ENCODE peak calls at places on chromosomes 3 and 15, in five cellular contexts. One of them, this sample, is unnamed. For H3K4me1, the result is how much of the 10 kb centered on the place peaks cover.

GRCh38 chr3:101530213-101531047 is 17.4 kb upstream of the SENP7 start:
- DNase-seq in transverse colon: no peak
- DNase-seq in thoracic aorta: no peak
- DNase-seq in GM23248: no peak
- DNase-seq in small intestine: no peak
- DNase-seq in this sample: no peak

GRCh38 chr3:18424862-18425640 is at the start of gene SATB1:
- DNase-seq in transverse colon: peak
- DNase-seq in GM23248: peak
- DNase-seq in small intestine: peak
- DNase-seq in thoracic aorta: peak
- DNase-seq in this sample: peak

GRCh38 chr15:68639926-68640600 is 61.3 kb downstream of the CORO2B start:
- DNase-seq in transverse colon: no peak
- DNase-seq in GM23248: peak
- DNase-seq in small intestine: no peak
- DNase-seq in thoracic aorta: no peak
- DNase-seq in this sample: no peak

GRCh38 chr15:52284164-52284563 is 11.4 kb downstream of the MYO5C start:
- DNase-seq in thoracic aorta: no peak
- DNase-seq in small intestine: no peak
- DNase-seq in transverse colon: no peak
- DNase-seq in GM23248: peak
- DNase-seq in this sample: no peak

GRCh38 chr3:58656631-58657030 is 9.9 kb downstream of the FAM3D start:
- DNase-seq in thoracic aorta: no peak
- DNase-seq in small intestine: no peak
- DNase-seq in GM23248: no peak
- DNase-seq in transverse colon: peak
- DNase-seq in this sample: no peak

GRCh38 chr15:45645026-45645980 is 10.5 kb downstream of the SQOR start:
- DNase-seq in thoracic aorta: no peak
- DNase-seq in transverse colon: peak
- DNase-seq in GM23248: peak
- DNase-seq in small intestine: no peak
- DNase-seq in this sample: no peak

GRCh38 chr3:61574854-61575253 is 13.5 kb downstream of the PTPRG start:
- DNase-seq in thoracic aorta: no peak
- DNase-seq in GM23248: peak
- DNase-seq in transverse colon: no peak
- DNase-seq in small intestine: no peak
- DNase-seq in this sample: no peak

GRCh38 chr15:76844096-76844495 is 61.0 kb downstream of the SCAPER start:
- DNase-seq in transverse colon: no peak
- DNase-seq in thoracic aorta: no peak
- DNase-seq in small intestine: no peak
- DNase-seq in GM23248: peak
- DNase-seq in this sample: no peak

GRCh38 chr3:142896996-142897395 is 8.1 kb upstream of the PCOLCE2 start:
- DNase-seq in transverse colon: no peak
- DNase-seq in GM23248: no peak
- DNase-seq in small intestine: no peak
- DNase-seq in thoracic aorta: no peak
- DNase-seq in this sample: no peak

GRCh38 chr3:31974454-31974853 is 6.6 kb downstream of the OSBPL10 start:
- DNase-seq in small intestine: no peak
- DNase-seq in transverse colon: no peak
- DNase-seq in thoracic aorta: no peak
- DNase-seq in GM23248: no peak
- DNase-seq in this sample: no peak

GRCh38 chr3:153443961-153444360 is 281.9 kb downstream of the RAP2B start:
- DNase-seq in small intestine: no peak
- DNase-seq in transverse colon: no peak
- DNase-seq in GM23248: peak
- DNase-seq in thoracic aorta: no peak
- DNase-seq in this sample: no peak

GRCh38 chr15:29672446-29672845 is 149.8 kb downstream of the TJP1 start:
- DNase-seq in GM23248: no peak
- DNase-seq in small intestine: no peak
- DNase-seq in thoracic aorta: no peak
- DNase-seq in transverse colon: no peak
- DNase-seq in this sample: no peak

GRCh38 chr15:85280203-85280602 is 100.2 kb upstream of the AKAP13 start:
- DNase-seq in transverse colon: no peak
- DNase-seq in small intestine: no peak
- DNase-seq in GM23248: no peak
- DNase-seq in thoracic aorta: no peak
- DNase-seq in this sample: no peak

GRCh38 chr3:105085506-105085905 is 281.2 kb upstream of the ALCAM start:
- DNase-seq in thoracic aorta: no peak
- DNase-seq in transverse colon: no peak
- DNase-seq in small intestine: no peak
- DNase-seq in GM23248: no peak
- DNase-seq in this sample: no peak

GRCh38 chr15:39427705-39428104 is 153.2 kb upstream of the THBS1 start:
- DNase-seq in transverse colon: no peak
- DNase-seq in GM23248: no peak
- DNase-seq in thoracic aorta: no peak
- DNase-seq in small intestine: no peak
- DNase-seq in this sample: peak

GRCh38 chr3:29906906-29907305 is 626.0 kb downstream of the RBMS3 start:
- DNase-seq in GM23248: no peak
- DNase-seq in transverse colon: no peak
- DNase-seq in thoracic aorta: no peak
- DNase-seq in small intestine: no peak
- DNase-seq in this sample: no peak

GRCh38 chr3:30232142-30232541 is 374.3 kb upstream of the TGFBR2 start:
- DNase-seq in small intestine: no peak
- DNase-seq in GM23248: peak
- DNase-seq in thoracic aorta: no peak
- DNase-seq in transverse colon: no peak
- DNase-seq in this sample: peak

GRCh38 chr3:143700431-143700975 is 147.8 kb downstream of the SLC9A9 start:
- DNase-seq in transverse colon: no peak
- DNase-seq in GM23248: no peak
- DNase-seq in small intestine: no peak
- DNase-seq in thoracic aorta: no peak
- DNase-seq in this sample: no peak

GRCh38 chr15:96115642-96116041 is 214.9 kb upstream of the NR2F2 start:
- DNase-seq in transverse colon: no peak
- DNase-seq in thoracic aorta: no peak
- DNase-seq in small intestine: no peak
- DNase-seq in GM23248: peak
- DNase-seq in this sample: no peak

GRCh38 chr3:128083980-128084674 is 31.9 kb downstream of the SEC61A1 start:
- DNase-seq in small intestine: no peak
- DNase-seq in GM23248: no peak
- DNase-seq in transverse colon: no peak
- DNase-seq in thoracic aorta: no peak
- DNase-seq in this sample: no peak

GRCh38 chr3:123105201-123106189 is 38.7 kb downstream of the PDIA5 start:
- DNase-seq in thoracic aorta: no peak
- DNase-seq in small intestine: no peak
- DNase-seq in transverse colon: no peak
- DNase-seq in GM23248: no peak
- DNase-seq in this sample: no peak

GRCh38 chr15:38557855-38558713 is 6.5 kb downstream of the RASGRP1 start:
- DNase-seq in GM23248: no peak
- DNase-seq in small intestine: peak
- DNase-seq in thoracic aorta: no peak
- DNase-seq in transverse colon: no peak
- DNase-seq in this sample: no peak

GRCh38 chr3:85939026-85939616 is 980.3 kb downstream of the CADM2 start:
- DNase-seq in thoracic aorta: no peak
- DNase-seq in small intestine: no peak
- DNase-seq in GM23248: no peak
- DNase-seq in transverse colon: no peak
- DNase-seq in this sample: no peak

GRCh38 chr3:21718943-21719591 is 31.9 kb downstream of the ZNF385D start:
- DNase-seq in thoracic aorta: no peak
- DNase-seq in small intestine: no peak
- DNase-seq in transverse colon: no peak
- DNase-seq in GM23248: no peak
- DNase-seq in this sample: no peak

GRCh38 chr3:108488631-108489030 is 21.8 kb downstream of the MYH15 start:
- DNase-seq in transverse colon: no peak
- DNase-seq in GM23248: peak
- DNase-seq in thoracic aorta: no peak
- DNase-seq in small intestine: no peak
- DNase-seq in this sample: no peak

GRCh38 chr15:57085267-57085666 is 166.8 kb downstream of the TCF12 start:
- DNase-seq in thoracic aorta: no peak
- DNase-seq in transverse colon: no peak
- DNase-seq in GM23248: no peak
- DNase-seq in small intestine: peak
- DNase-seq in this sample: no peak

GRCh38 chr3:104785966-104786365 is 580.7 kb upstream of the ALCAM start:
- DNase-seq in small intestine: no peak
- DNase-seq in transverse colon: no peak
- DNase-seq in thoracic aorta: no peak
- DNase-seq in GM23248: no peak
- DNase-seq in this sample: no peak

GRCh38 chr15:62164500-62165028 is 521 bp downstream of the C2CD4B start:
- DNase-seq in thoracic aorta: no peak
- DNase-seq in transverse colon: peak
- DNase-seq in small intestine: peak
- DNase-seq in GM23248: peak
- DNase-seq in this sample: peak

GRCh38 chr15:73941044-73941443 is 14.8 kb downstream of the LOXL1 start:
- DNase-seq in transverse colon: no peak
- DNase-seq in GM23248: peak
- DNase-seq in small intestine: no peak
- DNase-seq in thoracic aorta: peak
- DNase-seq in this sample: no peak

GRCh38 chr15:75167588-75168076 is 34.0 kb upstream of the C15orf39 start:
- DNase-seq in thoracic aorta: no peak
- DNase-seq in GM23248: peak
- DNase-seq in small intestine: no peak
- DNase-seq in transverse colon: no peak
- DNase-seq in this sample: no peak

GRCh38 chr15:64422697-64423096 is 35.1 kb downstream of the TRIP4 start:
- DNase-seq in transverse colon: no peak
- DNase-seq in GM23248: no peak
- DNase-seq in small intestine: no peak
- DNase-seq in thoracic aorta: no peak
- DNase-seq in this sample: no peak

GRCh38 chr3:134249442-134249841 is 1.2 kb downstream of the RYK start:
- DNase-seq in transverse colon: no peak
- DNase-seq in thoracic aorta: no peak
- DNase-seq in small intestine: no peak
- DNase-seq in GM23248: no peak
- DNase-seq in this sample: no peak

GRCh38 chr3:46558184-46559029 is 7.7 kb downstream of the LRRC2 start:
- DNase-seq in transverse colon: peak
- DNase-seq in small intestine: peak
- DNase-seq in GM23248: peak
- DNase-seq in thoracic aorta: no peak
- DNase-seq in this sample: peak

GRCh38 chr3:46561511-46561910 is 4.6 kb downstream of the LRRC2 start:
- DNase-seq in thoracic aorta: no peak
- DNase-seq in GM23248: no peak
- DNase-seq in small intestine: no peak
- DNase-seq in transverse colon: no peak
- DNase-seq in this sample: peak

GRCh38 chr3:46561951-46562350 is 4.2 kb downstream of the LRRC2 start:
- DNase-seq in transverse colon: no peak
- DNase-seq in small intestine: no peak
- DNase-seq in thoracic aorta: no peak
- DNase-seq in GM23248: peak
- DNase-seq in this sample: no peak

GRCh38 chr3:46559030-46559704 is 6.9 kb downstream of the LRRC2 start:
- DNase-seq in small intestine: peak
- DNase-seq in transverse colon: no peak
- DNase-seq in thoracic aorta: no peak
- DNase-seq in GM23248: no peak
- DNase-seq in this sample: no peak

GRCh38 chr3:46557814-46558183 is 8.3 kb downstream of the LRRC2 start:
- DNase-seq in thoracic aorta: no peak
- DNase-seq in transverse colon: no peak
- DNase-seq in GM23248: no peak
- DNase-seq in small intestine: no peak
- DNase-seq in this sample: no peak
- H3K27ac ChIP-seq in thoracic aorta: no peak
- H3K27ac ChIP-seq in transverse colon: no peak
- H3K27ac ChIP-seq in GM23248: peak
- H3K27ac ChIP-seq in small intestine: no peak
- H3K27ac ChIP-seq in this sample: no peak

GRCh38 chr3:6878731-6879130 is 17.8 kb downstream of the GRM7 start:
- DNase-seq in small intestine: no peak
- DNase-seq in transverse colon: no peak
- DNase-seq in GM23248: no peak
- DNase-seq in thoracic aorta: no peak
- DNase-seq in this sample: no peak
- H3K4me1 ChIP-seq in small intestine: under half
- H3K4me1 ChIP-seq in transverse colon: under half
- H3K4me1 ChIP-seq in GM23248: under half
- H3K4me1 ChIP-seq in thoracic aorta: under half
- H3K4me1 ChIP-seq in this sample: under half

GRCh38 chr3:42668403-42668740 is 14.9 kb downstream of the ZBTB47 start:
- DNase-seq in small intestine: no peak
- DNase-seq in GM23248: no peak
- DNase-seq in transverse colon: no peak
- DNase-seq in thoracic aorta: no peak
- DNase-seq in this sample: no peak
- H3K4me3 ChIP-seq in small intestine: no peak
- H3K4me3 ChIP-seq in GM23248: no peak
- H3K4me3 ChIP-seq in transverse colon: no peak
- H3K4me3 ChIP-seq in thoracic aorta: no peak
- H3K4me3 ChIP-seq in this sample: no peak

DNA sequence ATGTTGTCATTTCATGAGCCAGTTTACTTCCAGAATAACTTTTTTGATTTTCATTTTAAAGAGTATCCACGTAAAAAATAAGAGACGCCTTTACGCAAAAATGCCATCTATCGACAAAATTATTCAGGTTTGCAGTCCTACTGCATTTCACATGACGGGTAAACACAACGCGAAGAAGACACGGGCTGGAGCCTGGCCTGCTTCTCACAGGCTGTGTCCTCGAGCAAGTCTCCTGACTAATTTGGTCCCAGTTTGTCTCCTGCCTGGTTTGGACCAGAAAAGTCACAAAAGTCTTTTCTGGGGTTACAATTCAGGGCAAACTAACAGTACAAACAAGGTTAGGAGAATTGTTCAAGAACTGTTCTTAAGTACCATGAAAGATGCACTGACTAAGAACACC is 51.7 kb downstream of the CHSY1 start:
- DNase-seq in transverse colon: no peak
- DNase-seq in GM23248: no peak
- DNase-seq in thoracic aorta: no peak
- DNase-seq in small intestine: no peak
- DNase-seq in this sample: no peak
- H3K27ac ChIP-seq in transverse colon: peak
- H3K27ac ChIP-seq in GM23248: peak
- H3K27ac ChIP-seq in thoracic aorta: peak
- H3K27ac ChIP-seq in small intestine: peak
- H3K27ac ChIP-seq in this sample: peak